ENCODE peak calls at places on chromosome 9, in seven cellular contexts. One of them, this sample, is unnamed.

GRCh38 chr9:99000480-99001395 is 57.0 kb downstream of the COL15A1 start:
- DNase-seq in activated CD8-positive, alpha-beta memory T cell treated with anti-CD3 and anti-CD28 coated beads for 24 hours: peak
- DNase-seq in stimulated activated CD8-positive, alpha-beta memory T cell treated with anti-CD3 and anti-CD28 coated beads, Interleukin-12 subunit alpha, Interleukin-12 subunit beta, amount 100 ng/mL, for 1 hour: peak
- DNase-seq in pancreas: no peak
- DNase-seq in kidney tubule cell: peak
- DNase-seq in WTC11: no peak
- DNase-seq in GM12865: peak
- DNase-seq in this sample: peak

GRCh38 chr9:125902224-125902623 is 155.1 kb downstream of the PBX3 start:
- DNase-seq in pancreas: no peak
- DNase-seq in activated CD8-positive, alpha-beta memory T cell treated with anti-CD3 and anti-CD28 coated beads for 24 hours: no peak
- DNase-seq in WTC11: no peak
- DNase-seq in GM12865: no peak
- DNase-seq in stimulated activated CD8-positive, alpha-beta memory T cell treated with anti-CD3 and anti-CD28 coated beads, Interleukin-12 subunit alpha, Interleukin-12 subunit beta, amount 100 ng/mL, for 1 hour: no peak
- DNase-seq in kidney tubule cell: peak
- DNase-seq in this sample: no peak

GRCh38 chr9:35000535-35001284 is 11.2 kb downstream of the DNAJB5 start:
- DNase-seq in WTC11: no peak
- DNase-seq in activated CD8-positive, alpha-beta memory T cell treated with anti-CD3 and anti-CD28 coated beads for 24 hours: no peak
- DNase-seq in GM12865: no peak
- DNase-seq in pancreas: no peak
- DNase-seq in kidney tubule cell: peak
- DNase-seq in stimulated activated CD8-positive, alpha-beta memory T cell treated with anti-CD3 and anti-CD28 coated beads, Interleukin-12 subunit alpha, Interleukin-12 subunit beta, amount 100 ng/mL, for 1 hour: no peak
- DNase-seq in this sample: peak

GRCh38 chr9:90810686-90811085 is 9.1 kb downstream of the SYK start:
- DNase-seq in pancreas: no peak
- DNase-seq in kidney tubule cell: no peak
- DNase-seq in activated CD8-positive, alpha-beta memory T cell treated with anti-CD3 and anti-CD28 coated beads for 24 hours: no peak
- DNase-seq in WTC11: no peak
- DNase-seq in stimulated activated CD8-positive, alpha-beta memory T cell treated with anti-CD3 and anti-CD28 coated beads, Interleukin-12 subunit alpha, Interleukin-12 subunit beta, amount 100 ng/mL, for 1 hour: no peak
- DNase-seq in GM12865: no peak
- DNase-seq in this sample: no peak

GRCh38 chr9:112861638-112862555 is 28.8 kb downstream of the SLC46A2 start:
- DNase-seq in pancreas: no peak
- DNase-seq in GM12865: no peak
- DNase-seq in kidney tubule cell: no peak
- DNase-seq in stimulated activated CD8-positive, alpha-beta memory T cell treated with anti-CD3 and anti-CD28 coated beads, Interleukin-12 subunit alpha, Interleukin-12 subunit beta, amount 100 ng/mL, for 1 hour: no peak
- DNase-seq in activated CD8-positive, alpha-beta memory T cell treated with anti-CD3 and anti-CD28 coated beads for 24 hours: no peak
- DNase-seq in WTC11: no peak
- DNase-seq in this sample: no peak

GRCh38 chr9:136204838-136205706 is at the start of gene LHX3:
- DNase-seq in kidney tubule cell: no peak
- DNase-seq in stimulated activated CD8-positive, alpha-beta memory T cell treated with anti-CD3 and anti-CD28 coated beads, Interleukin-12 subunit alpha, Interleukin-12 subunit beta, amount 100 ng/mL, for 1 hour: no peak
- DNase-seq in GM12865: no peak
- DNase-seq in pancreas: peak
- DNase-seq in activated CD8-positive, alpha-beta memory T cell treated with anti-CD3 and anti-CD28 coated beads for 24 hours: no peak
- DNase-seq in WTC11: peak
- DNase-seq in this sample: peak

GRCh38 chr9:3191715-3192114 is 334.1 kb downstream of the RFX3 start:
- DNase-seq in WTC11: no peak
- DNase-seq in GM12865: no peak
- DNase-seq in pancreas: no peak
- DNase-seq in kidney tubule cell: no peak
- DNase-seq in stimulated activated CD8-positive, alpha-beta memory T cell treated with anti-CD3 and anti-CD28 coated beads, Interleukin-12 subunit alpha, Interleukin-12 subunit beta, amount 100 ng/mL, for 1 hour: no peak
- DNase-seq in activated CD8-positive, alpha-beta memory T cell treated with anti-CD3 and anti-CD28 coated beads for 24 hours: no peak
- DNase-seq in this sample: no peak

GRCh38 chr9:84823426-84824271 is 154.1 kb downstream of the NTRK2 start:
- DNase-seq in kidney tubule cell: peak
- DNase-seq in pancreas: no peak
- DNase-seq in GM12865: peak
- DNase-seq in activated CD8-positive, alpha-beta memory T cell treated with anti-CD3 and anti-CD28 coated beads for 24 hours: no peak
- DNase-seq in WTC11: no peak
- DNase-seq in stimulated activated CD8-positive, alpha-beta memory T cell treated with anti-CD3 and anti-CD28 coated beads, Interleukin-12 subunit alpha, Interleukin-12 subunit beta, amount 100 ng/mL, for 1 hour: no peak
- DNase-seq in this sample: no peak

GRCh38 chr9:98185611-98186171 is 6.7 kb downstream of the CORO2A start:
- DNase-seq in stimulated activated CD8-positive, alpha-beta memory T cell treated with anti-CD3 and anti-CD28 coated beads, Interleukin-12 subunit alpha, Interleukin-12 subunit beta, amount 100 ng/mL, for 1 hour: no peak
- DNase-seq in kidney tubule cell: no peak
- DNase-seq in activated CD8-positive, alpha-beta memory T cell treated with anti-CD3 and anti-CD28 coated beads for 24 hours: no peak
- DNase-seq in WTC11: no peak
- DNase-seq in GM12865: no peak
- DNase-seq in pancreas: no peak
- DNase-seq in this sample: no peak

GRCh38 chr9:89853931-89854330 is 249.1 kb downstream of the GADD45G start:
- DNase-seq in kidney tubule cell: no peak
- DNase-seq in pancreas: no peak
- DNase-seq in WTC11: no peak
- DNase-seq in stimulated activated CD8-positive, alpha-beta memory T cell treated with anti-CD3 and anti-CD28 coated beads, Interleukin-12 subunit alpha, Interleukin-12 subunit beta, amount 100 ng/mL, for 1 hour: no peak
- DNase-seq in GM12865: no peak
- DNase-seq in activated CD8-positive, alpha-beta memory T cell treated with anti-CD3 and anti-CD28 coated beads for 24 hours: peak
- DNase-seq in this sample: peak

GRCh38 chr9:123438821-123439220 is 82.8 kb downstream of the CRB2 start:
- DNase-seq in pancreas: peak
- DNase-seq in stimulated activated CD8-positive, alpha-beta memory T cell treated with anti-CD3 and anti-CD28 coated beads, Interleukin-12 subunit alpha, Interleukin-12 subunit beta, amount 100 ng/mL, for 1 hour: no peak
- DNase-seq in kidney tubule cell: no peak
- DNase-seq in WTC11: peak
- DNase-seq in activated CD8-positive, alpha-beta memory T cell treated with anti-CD3 and anti-CD28 coated beads for 24 hours: no peak
- DNase-seq in GM12865: no peak
- DNase-seq in this sample: peak

GRCh38 chr9:129367287-129367686 is 189.2 kb upstream of the IER5L start:
- DNase-seq in WTC11: no peak
- DNase-seq in stimulated activated CD8-positive, alpha-beta memory T cell treated with anti-CD3 and anti-CD28 coated beads, Interleukin-12 subunit alpha, Interleukin-12 subunit beta, amount 100 ng/mL, for 1 hour: no peak
- DNase-seq in activated CD8-positive, alpha-beta memory T cell treated with anti-CD3 and anti-CD28 coated beads for 24 hours: no peak
- DNase-seq in GM12865: no peak
- DNase-seq in kidney tubule cell: no peak
- DNase-seq in pancreas: no peak
- DNase-seq in this sample: no peak

GRCh38 chr9:89436963-89437625 is 60.8 kb downstream of the SEMA4D start:
- DNase-seq in pancreas: no peak
- DNase-seq in GM12865: peak
- DNase-seq in WTC11: no peak
- DNase-seq in activated CD8-positive, alpha-beta memory T cell treated with anti-CD3 and anti-CD28 coated beads for 24 hours: no peak
- DNase-seq in kidney tubule cell: peak
- DNase-seq in stimulated activated CD8-positive, alpha-beta memory T cell treated with anti-CD3 and anti-CD28 coated beads, Interleukin-12 subunit alpha, Interleukin-12 subunit beta, amount 100 ng/mL, for 1 hour: no peak
- DNase-seq in this sample: no peak

GRCh38 chr9:7570107-7570720 is 229.4 kb downstream of the DMAC1 start:
- DNase-seq in WTC11: peak
- DNase-seq in GM12865: peak
- DNase-seq in kidney tubule cell: peak
- DNase-seq in pancreas: peak
- DNase-seq in stimulated activated CD8-positive, alpha-beta memory T cell treated with anti-CD3 and anti-CD28 coated beads, Interleukin-12 subunit alpha, Interleukin-12 subunit beta, amount 100 ng/mL, for 1 hour: peak
- DNase-seq in activated CD8-positive, alpha-beta memory T cell treated with anti-CD3 and anti-CD28 coated beads for 24 hours: peak
- DNase-seq in this sample: peak

GRCh38 chr9:73434826-73435225 is 283.2 kb downstream of the ANXA1 start:
- DNase-seq in kidney tubule cell: no peak
- DNase-seq in activated CD8-positive, alpha-beta memory T cell treated with anti-CD3 and anti-CD28 coated beads for 24 hours: no peak
- DNase-seq in pancreas: no peak
- DNase-seq in WTC11: no peak
- DNase-seq in stimulated activated CD8-positive, alpha-beta memory T cell treated with anti-CD3 and anti-CD28 coated beads, Interleukin-12 subunit alpha, Interleukin-12 subunit beta, amount 100 ng/mL, for 1 hour: no peak
- DNase-seq in GM12865: no peak
- DNase-seq in this sample: no peak

GRCh38 chr9:130770679-130771442 is 64.2 kb upstream of the ABL1 start:
- DNase-seq in activated CD8-positive, alpha-beta memory T cell treated with anti-CD3 and anti-CD28 coated beads for 24 hours: no peak
- DNase-seq in kidney tubule cell: peak
- DNase-seq in WTC11: no peak
- DNase-seq in stimulated activated CD8-positive, alpha-beta memory T cell treated with anti-CD3 and anti-CD28 coated beads, Interleukin-12 subunit alpha, Interleukin-12 subunit beta, amount 100 ng/mL, for 1 hour: no peak
- DNase-seq in GM12865: peak
- DNase-seq in pancreas: no peak
- DNase-seq in this sample: no peak

GRCh38 chr9:77016111-77016525 is 3.3 kb upstream of the FOXB2 start:
- DNase-seq in kidney tubule cell: peak
- DNase-seq in activated CD8-positive, alpha-beta memory T cell treated with anti-CD3 and anti-CD28 coated beads for 24 hours: no peak
- DNase-seq in stimulated activated CD8-positive, alpha-beta memory T cell treated with anti-CD3 and anti-CD28 coated beads, Interleukin-12 subunit alpha, Interleukin-12 subunit beta, amount 100 ng/mL, for 1 hour: no peak
- DNase-seq in WTC11: peak
- DNase-seq in GM12865: no peak
- DNase-seq in pancreas: no peak
- DNase-seq in this sample: peak

GRCh38 chr9:72271617-72272478 is 93.2 kb downstream of the ZFAND5 start:
- DNase-seq in pancreas: no peak
- DNase-seq in WTC11: peak
- DNase-seq in stimulated activated CD8-positive, alpha-beta memory T cell treated with anti-CD3 and anti-CD28 coated beads, Interleukin-12 subunit alpha, Interleukin-12 subunit beta, amount 100 ng/mL, for 1 hour: peak
- DNase-seq in activated CD8-positive, alpha-beta memory T cell treated with anti-CD3 and anti-CD28 coated beads for 24 hours: no peak
- DNase-seq in kidney tubule cell: peak
- DNase-seq in GM12865: peak
- DNase-seq in this sample: peak

GRCh38 chr9:1100945-1101344 is 50.8 kb downstream of the DMRT2 start:
- DNase-seq in GM12865: peak
- DNase-seq in stimulated activated CD8-positive, alpha-beta memory T cell treated with anti-CD3 and anti-CD28 coated beads, Interleukin-12 subunit alpha, Interleukin-12 subunit beta, amount 100 ng/mL, for 1 hour: no peak
- DNase-seq in kidney tubule cell: peak
- DNase-seq in WTC11: peak
- DNase-seq in pancreas: peak
- DNase-seq in activated CD8-positive, alpha-beta memory T cell treated with anti-CD3 and anti-CD28 coated beads for 24 hours: no peak
- DNase-seq in this sample: peak

GRCh38 chr9:93260290-93261066 is 76.5 kb downstream of the WNK2 start:
- DNase-seq in GM12865: no peak
- DNase-seq in kidney tubule cell: no peak
- DNase-seq in pancreas: peak
- DNase-seq in activated CD8-positive, alpha-beta memory T cell treated with anti-CD3 and anti-CD28 coated beads for 24 hours: peak
- DNase-seq in stimulated activated CD8-positive, alpha-beta memory T cell treated with anti-CD3 and anti-CD28 coated beads, Interleukin-12 subunit alpha, Interleukin-12 subunit beta, amount 100 ng/mL, for 1 hour: no peak
- DNase-seq in WTC11: no peak
- DNase-seq in this sample: peak

GRCh38 chr9:7178729-7179128 is 421.0 kb downstream of the KDM4C start:
- DNase-seq in WTC11: no peak
- DNase-seq in GM12865: peak
- DNase-seq in pancreas: no peak
- DNase-seq in activated CD8-positive, alpha-beta memory T cell treated with anti-CD3 and anti-CD28 coated beads for 24 hours: no peak
- DNase-seq in kidney tubule cell: peak
- DNase-seq in stimulated activated CD8-positive, alpha-beta memory T cell treated with anti-CD3 and anti-CD28 coated beads, Interleukin-12 subunit alpha, Interleukin-12 subunit beta, amount 100 ng/mL, for 1 hour: no peak
- DNase-seq in this sample: no peak

GRCh38 chr9:29319727-29320513 is 1746.6 kb upstream of the C9orf72 start:
- DNase-seq in activated CD8-positive, alpha-beta memory T cell treated with anti-CD3 and anti-CD28 coated beads for 24 hours: no peak
- DNase-seq in kidney tubule cell: no peak
- DNase-seq in GM12865: peak
- DNase-seq in stimulated activated CD8-positive, alpha-beta memory T cell treated with anti-CD3 and anti-CD28 coated beads, Interleukin-12 subunit alpha, Interleukin-12 subunit beta, amount 100 ng/mL, for 1 hour: no peak
- DNase-seq in pancreas: no peak
- DNase-seq in WTC11: no peak
- DNase-seq in this sample: no peak

GRCh38 chr9:92718086-92719001 is 46.3 kb downstream of the BICD2 start:
- DNase-seq in pancreas: no peak
- DNase-seq in GM12865: no peak
- DNase-seq in kidney tubule cell: no peak
- DNase-seq in activated CD8-positive, alpha-beta memory T cell treated with anti-CD3 and anti-CD28 coated beads for 24 hours: no peak
- DNase-seq in WTC11: no peak
- DNase-seq in stimulated activated CD8-positive, alpha-beta memory T cell treated with anti-CD3 and anti-CD28 coated beads, Interleukin-12 subunit alpha, Interleukin-12 subunit beta, amount 100 ng/mL, for 1 hour: no peak
- DNase-seq in this sample: no peak

GRCh38 chr9:111926421-111926875 is 29.8 kb downstream of the UGCG start:
- DNase-seq in GM12865: peak
- DNase-seq in stimulated activated CD8-positive, alpha-beta memory T cell treated with anti-CD3 and anti-CD28 coated beads, Interleukin-12 subunit alpha, Interleukin-12 subunit beta, amount 100 ng/mL, for 1 hour: peak
- DNase-seq in WTC11: no peak
- DNase-seq in kidney tubule cell: peak
- DNase-seq in activated CD8-positive, alpha-beta memory T cell treated with anti-CD3 and anti-CD28 coated beads for 24 hours: peak
- DNase-seq in pancreas: no peak
- DNase-seq in this sample: no peak

GRCh38 chr9:15543033-15543791 is 9.6 kb upstream of the CCDC171 start:
- DNase-seq in WTC11: no peak
- DNase-seq in GM12865: no peak
- DNase-seq in stimulated activated CD8-positive, alpha-beta memory T cell treated with anti-CD3 and anti-CD28 coated beads, Interleukin-12 subunit alpha, Interleukin-12 subunit beta, amount 100 ng/mL, for 1 hour: no peak
- DNase-seq in pancreas: no peak
- DNase-seq in kidney tubule cell: peak
- DNase-seq in activated CD8-positive, alpha-beta memory T cell treated with anti-CD3 and anti-CD28 coated beads for 24 hours: no peak
- DNase-seq in this sample: no peak

GRCh38 chr9:79858509-79858908 is 286.7 kb downstream of the TLE4 start:
- DNase-seq in GM12865: no peak
- DNase-seq in kidney tubule cell: peak
- DNase-seq in pancreas: no peak
- DNase-seq in WTC11: no peak
- DNase-seq in stimulated activated CD8-positive, alpha-beta memory T cell treated with anti-CD3 and anti-CD28 coated beads, Interleukin-12 subunit alpha, Interleukin-12 subunit beta, amount 100 ng/mL, for 1 hour: no peak
- DNase-seq in activated CD8-positive, alpha-beta memory T cell treated with anti-CD3 and anti-CD28 coated beads for 24 hours: no peak
- DNase-seq in this sample: no peak

GRCh38 chr9:128160603-128160987 is 530 bp downstream of the BBLN start:
- DNase-seq in pancreas: no peak
- DNase-seq in activated CD8-positive, alpha-beta memory T cell treated with anti-CD3 and anti-CD28 coated beads for 24 hours: peak
- DNase-seq in kidney tubule cell: no peak
- DNase-seq in GM12865: peak
- DNase-seq in stimulated activated CD8-positive, alpha-beta memory T cell treated with anti-CD3 and anti-CD28 coated beads, Interleukin-12 subunit alpha, Interleukin-12 subunit beta, amount 100 ng/mL, for 1 hour: no peak
- DNase-seq in WTC11: no peak
- DNase-seq in this sample: no peak

GRCh38 chr9:21812945-21813568 is 10.6 kb downstream of the MTAP start:
- DNase-seq in kidney tubule cell: peak
- DNase-seq in pancreas: peak
- DNase-seq in WTC11: peak
- DNase-seq in activated CD8-positive, alpha-beta memory T cell treated with anti-CD3 and anti-CD28 coated beads for 24 hours: peak
- DNase-seq in stimulated activated CD8-positive, alpha-beta memory T cell treated with anti-CD3 and anti-CD28 coated beads, Interleukin-12 subunit alpha, Interleukin-12 subunit beta, amount 100 ng/mL, for 1 hour: peak
- DNase-seq in GM12865: peak
- DNase-seq in this sample: peak

GRCh38 chr9:114124666-114125580 is 25.8 kb upstream of the KIF12 start:
- DNase-seq in stimulated activated CD8-positive, alpha-beta memory T cell treated with anti-CD3 and anti-CD28 coated beads, Interleukin-12 subunit alpha, Interleukin-12 subunit beta, amount 100 ng/mL, for 1 hour: no peak
- DNase-seq in activated CD8-positive, alpha-beta memory T cell treated with anti-CD3 and anti-CD28 coated beads for 24 hours: no peak
- DNase-seq in GM12865: no peak
- DNase-seq in kidney tubule cell: no peak
- DNase-seq in pancreas: no peak
- DNase-seq in WTC11: no peak
- DNase-seq in this sample: no peak

GRCh38 chr9:16133556-16134227 is 580.8 kb downstream of the CCDC171 start:
- DNase-seq in pancreas: no peak
- DNase-seq in activated CD8-positive, alpha-beta memory T cell treated with anti-CD3 and anti-CD28 coated beads for 24 hours: peak
- DNase-seq in WTC11: peak
- DNase-seq in GM12865: peak
- DNase-seq in stimulated activated CD8-positive, alpha-beta memory T cell treated with anti-CD3 and anti-CD28 coated beads, Interleukin-12 subunit alpha, Interleukin-12 subunit beta, amount 100 ng/mL, for 1 hour: no peak
- DNase-seq in kidney tubule cell: peak
- DNase-seq in this sample: peak

GRCh38 chr9:133199648-133200321 is 9.3 kb downstream of the OBP2B start:
- DNase-seq in kidney tubule cell: peak
- DNase-seq in GM12865: peak
- DNase-seq in WTC11: peak
- DNase-seq in stimulated activated CD8-positive, alpha-beta memory T cell treated with anti-CD3 and anti-CD28 coated beads, Interleukin-12 subunit alpha, Interleukin-12 subunit beta, amount 100 ng/mL, for 1 hour: no peak
- DNase-seq in pancreas: no peak
- DNase-seq in activated CD8-positive, alpha-beta memory T cell treated with anti-CD3 and anti-CD28 coated beads for 24 hours: peak
- DNase-seq in this sample: peak

GRCh38 chr9:101311759-101312420 is 72.9 kb downstream of the BAAT start:
- DNase-seq in pancreas: no peak
- DNase-seq in activated CD8-positive, alpha-beta memory T cell treated with anti-CD3 and anti-CD28 coated beads for 24 hours: no peak
- DNase-seq in kidney tubule cell: peak
- DNase-seq in stimulated activated CD8-positive, alpha-beta memory T cell treated with anti-CD3 and anti-CD28 coated beads, Interleukin-12 subunit alpha, Interleukin-12 subunit beta, amount 100 ng/mL, for 1 hour: no peak
- DNase-seq in WTC11: no peak
- DNase-seq in GM12865: peak
- DNase-seq in this sample: no peak

GRCh38 chr9:134192951-134193731 is 28.8 kb upstream of the RNU6ATAC start:
- DNase-seq in kidney tubule cell: no peak
- DNase-seq in WTC11: no peak
- DNase-seq in activated CD8-positive, alpha-beta memory T cell treated with anti-CD3 and anti-CD28 coated beads for 24 hours: no peak
- DNase-seq in pancreas: peak
- DNase-seq in GM12865: no peak
- DNase-seq in stimulated activated CD8-positive, alpha-beta memory T cell treated with anti-CD3 and anti-CD28 coated beads, Interleukin-12 subunit alpha, Interleukin-12 subunit beta, amount 100 ng/mL, for 1 hour: no peak
- DNase-seq in this sample: no peak

GRCh38 chr9:131995382-131995781 is 84.3 kb downstream of the MED27 start:
- DNase-seq in activated CD8-positive, alpha-beta memory T cell treated with anti-CD3 and anti-CD28 coated beads for 24 hours: no peak
- DNase-seq in stimulated activated CD8-positive, alpha-beta memory T cell treated with anti-CD3 and anti-CD28 coated beads, Interleukin-12 subunit alpha, Interleukin-12 subunit beta, amount 100 ng/mL, for 1 hour: no peak
- DNase-seq in kidney tubule cell: peak
- DNase-seq in pancreas: no peak
- DNase-seq in WTC11: no peak
- DNase-seq in GM12865: no peak
- DNase-seq in this sample: no peak

GRCh38 chr9:83688921-83689320 is 18.8 kb downstream of the UBQLN1 start:
- DNase-seq in stimulated activated CD8-positive, alpha-beta memory T cell treated with anti-CD3 and anti-CD28 coated beads, Interleukin-12 subunit alpha, Interleukin-12 subunit beta, amount 100 ng/mL, for 1 hour: no peak
- DNase-seq in GM12865: no peak
- DNase-seq in pancreas: no peak
- DNase-seq in kidney tubule cell: no peak
- DNase-seq in activated CD8-positive, alpha-beta memory T cell treated with anti-CD3 and anti-CD28 coated beads for 24 hours: no peak
- DNase-seq in WTC11: no peak
- DNase-seq in this sample: no peak

GRCh38 chr9:122011818-122012498 is 81.2 kb downstream of the TTLL11 start:
- DNase-seq in activated CD8-positive, alpha-beta memory T cell treated with anti-CD3 and anti-CD28 coated beads for 24 hours: no peak
- DNase-seq in GM12865: no peak
- DNase-seq in kidney tubule cell: no peak
- DNase-seq in WTC11: no peak
- DNase-seq in stimulated activated CD8-positive, alpha-beta memory T cell treated with anti-CD3 and anti-CD28 coated beads, Interleukin-12 subunit alpha, Interleukin-12 subunit beta, amount 100 ng/mL, for 1 hour: no peak
- DNase-seq in pancreas: no peak
- DNase-seq in this sample: no peak

GRCh38 chr9:83935276-83935890 is 14.2 kb upstream of the KIF27 start:
- DNase-seq in WTC11: no peak
- DNase-seq in kidney tubule cell: peak
- DNase-seq in stimulated activated CD8-positive, alpha-beta memory T cell treated with anti-CD3 and anti-CD28 coated beads, Interleukin-12 subunit alpha, Interleukin-12 subunit beta, amount 100 ng/mL, for 1 hour: no peak
- DNase-seq in GM12865: no peak
- DNase-seq in pancreas: no peak
- DNase-seq in activated CD8-positive, alpha-beta memory T cell treated with anti-CD3 and anti-CD28 coated beads for 24 hours: no peak
- DNase-seq in this sample: no peak

GRCh38 chr9:99752710-99753109 is 69.0 kb upstream of the NR4A3 start:
- DNase-seq in activated CD8-positive, alpha-beta memory T cell treated with anti-CD3 and anti-CD28 coated beads for 24 hours: no peak
- DNase-seq in WTC11: no peak
- DNase-seq in kidney tubule cell: peak
- DNase-seq in GM12865: no peak
- DNase-seq in stimulated activated CD8-positive, alpha-beta memory T cell treated with anti-CD3 and anti-CD28 coated beads, Interleukin-12 subunit alpha, Interleukin-12 subunit beta, amount 100 ng/mL, for 1 hour: no peak
- DNase-seq in pancreas: no peak
- DNase-seq in this sample: no peak